ENCODE peak calls at places on chromosomes 5 and 9, in five cellular contexts. X is left ventricle myocardium superior, B is glutamatergic neuron, O is lower lobe of right lung, N is ureter. D is an unnamed sample.

GRCh38 chr5:39775058-39775457 is 350.3 kb upstream of the DAB2 start:
- DNase-seq in X (no peak), B (no peak), O (no peak), N (no peak), D (no peak)

GRCh38 chr5:56281489-56282163 is 48.5 kb upstream of the ANKRD55 start:
- DNase-seq in X (no peak), B (no peak), O (no peak), N (no peak), D (no peak)

GRCh38 chr5:66246621-66247020 is 102.5 kb downstream of the SREK1 start:
- DNase-seq in X (no peak), B (no peak), O (no peak), N (no peak), D (no peak)

GRCh38 chr5:137264573-137264972 is 234.6 kb downstream of the SPOCK1 start:
- DNase-seq in X (no peak), B (no peak), O (no peak), N (no peak), D (no peak)

GRCh38 chr9:36791204-36791948 is 218.7 kb downstream of the MELK start:
- DNase-seq in X (no peak), B (no peak), O (no peak), N (no peak), D (no peak)

GRCh38 chr9:93303806-93304573 is 120.1 kb downstream of the WNK2 start:
- DNase-seq in X (no peak), B (no peak), O (no peak), N (peak; percentile 42), D (peak; percentile 51)

GRCh38 chr5:136420168-136420916 is 55.0 kb upstream of the TRPC7 start:
- DNase-seq in X (no peak), B (no peak), O (no peak), N (no peak), D (no peak)

GRCh38 chr5:27124590-27124989 is 86.2 kb upstream of the CDH9 start:
- DNase-seq in X (no peak), B (no peak), O (no peak), N (no peak), D (no peak)

GRCh38 chr9:117405950-117406705 is 8.7 kb downstream of the ASTN2 start:
- DNase-seq in X (no peak), B (no peak), O (no peak), N (no peak), D (no peak)

GRCh38 chr5:74122979-74123575 is 497.1 kb downstream of the ARHGEF28 start:
- DNase-seq in X (no peak), B (no peak), O (no peak), N (no peak), D (no peak)

GRCh38 chr5:72476721-72477120 is 30.5 kb downstream of the ZNF366 start:
- DNase-seq in X (no peak), B (no peak), O (no peak), N (no peak), D (no peak)

GRCh38 chr5:61347088-61347487 is 15.0 kb downstream of the ZSWIM6 start:
- DNase-seq in X (no peak), B (no peak), O (no peak), N (no peak), D (no peak)

GRCh38 chr9:95373069-95373681 is 55.7 kb upstream of the FANCC start:
- DNase-seq in X (no peak), B (no peak), O (no peak), N (no peak), D (no peak)

GRCh38 chr5:124259017-124259416 is 487.4 kb downstream of the ZNF608 start:
- DNase-seq in X (no peak), B (no peak), O (no peak), N (no peak), D (no peak)